ENCODE peak calls at places on chromosome 2, in five cellular contexts. R is ACHN; T is effector CD4-positive, alpha-beta T cell; D is GM13977; L is activated CD4-positive, CD25-positive, alpha-beta regulatory T cell treated with anti-CD3 and anti-CD28 coated beads, Interleukin-2, amount 50 U/mL, for 72 hours. X is an unnamed sample.

GRCh38 chr2:28981016-28981441 is at the start of gene TOGARAM2:
- DNase-seq in R (no peak), T (no peak), D (no peak), L (no peak), X (no peak)

GRCh38 chr2:163734911-163735691 is 707 bp downstream of the FIGN start:
- DNase-seq in R (peak), T (no peak), D (no peak), L (no peak), X (no peak)

GRCh38 chr2:126885701-126886121 is 13.0 kb upstream of the TEX51 start:
- DNase-seq in R (no peak), T (no peak), D (no peak), L (no peak), X (no peak)

GRCh38 chr2:155100261-155100660 is 401.8 kb downstream of the KCNJ3 start:
- DNase-seq in R (no peak), T (no peak), D (no peak), L (no peak), X (no peak)

GRCh38 chr2:221629478-221629877 is 57.4 kb upstream of the EPHA4 start:
- DNase-seq in R (peak), T (no peak), D (no peak), L (no peak), X (peak)

GRCh38 chr2:221816566-221816965 is 244.5 kb upstream of the EPHA4 start:
- DNase-seq in R (no peak), T (no peak), D (no peak), L (no peak), X (no peak)

GRCh38 chr2:238322001-238322411 is 1.7 kb downstream of the TRAF3IP1 start:
- DNase-seq in R (no peak), T (no peak), D (no peak), L (no peak), X (no peak)

GRCh38 chr2:158783923-158784322 is 11.2 kb upstream of the DAPL1 start:
- DNase-seq in R (no peak), T (no peak), D (no peak), L (no peak), X (peak)

GRCh38 chr2:17805717-17806354 is 10.4 kb upstream of the MSGN1 start:
- DNase-seq in R (no peak), T (no peak), D (no peak), L (no peak), X (no peak)

GRCh38 chr2:209629622-209630021 is 142.0 kb upstream of the UNC80 start:
- DNase-seq in R (peak), T (no peak), D (no peak), L (no peak), X (no peak)

GRCh38 chr2:189549440-189549832 is 31.1 kb downstream of the SLC40A1 start:
- DNase-seq in R (no peak), T (no peak), D (no peak), L (no peak), X (no peak)

GRCh38 chr2:236826727-236827126 is 257.1 kb downstream of the ACKR3 start:
- DNase-seq in R (no peak), T (no peak), D (no peak), L (no peak), X (no peak)

GRCh38 chr2:224449212-224450147 is 47.6 kb upstream of the FAM124B start:
- DNase-seq in R (peak), T (no peak), D (peak), L (no peak), X (peak)

GRCh38 chr2:233117811-233118480 is 57.8 kb downstream of the INPP5D start:
- DNase-seq in R (no peak), T (no peak), D (no peak), L (no peak), X (no peak)

X was measured in A673.